ENCODE peak calls at places on chromosomes 12 and 14, in four cellular contexts. T is heart left ventricle, K is transverse colon, P is tibial nerve. D is an unnamed sample. For H3K27me3, the result is how much of the 10 kb centered on the place peaks cover.

GRCh38 chr12:28998662-28999120 is 150.4 kb upstream of the FAR2 start:
- DNase-seq in T (no peak), K (no peak), P (no peak), D (no peak)

GRCh38 chr14:62308316-62308715 is 546.1 kb downstream of the SNAPC1 start:
- DNase-seq in T (no peak), K (no peak), P (no peak), D (no peak)

GRCh38 chr12:29155079-29155478 is 6.0 kb downstream of the FAR2 start:
- DNase-seq in T (no peak), K (no peak), P (no peak), D (no peak)

GRCh38 chr14:68590233-68590535 is 202.7 kb downstream of the ZFP36L1 start:
- DNase-seq in T (no peak), K (no peak), P (no peak), D (no peak)

GRCh38 chr12:59055204-59055839 is 135.0 kb upstream of the LRIG3 start:
- DNase-seq in T (no peak), K (no peak), P (no peak), D (no peak)

GRCh38 chr12:115867854-115868253 is 409.6 kb downstream of the MED13L start:
- DNase-seq in T (no peak), K (no peak), P (no peak), D (no peak)

GRCh38 chr12:93317227-93317626 is 60.5 kb upstream of the NUDT4 start:
- DNase-seq in T (no peak), K (peak), P (no peak), D (no peak)

GRCh38 chr12:99111600-99111999 is 466.5 kb downstream of the APAF1 start:
- DNase-seq in T (no peak), K (no peak), P (no peak), D (no peak)

GRCh38 chr14:86654558-86655184 is 1124.7 kb downstream of the FLRT2 start:
- DNase-seq in T (peak), K (peak), P (peak), D (no peak)

GRCh38 chr14:99790978-99791376 is 2.2 kb upstream of the EML1 start:
- DNase-seq in T (no peak), K (no peak), P (no peak), D (no peak)

GRCh38 chr14:55889124-55889523 is 229.1 kb upstream of the PELI2 start:
- DNase-seq in T (no peak), K (no peak), P (no peak), D (peak)

GRCh38 chr12:22657538-22657937 is 32.6 kb downstream of the ETNK1 start:
- DNase-seq in T (no peak), K (no peak), P (no peak), D (no peak)

GRCh38 chr12:53676715-53677611 is 1.1 kb upstream of the ATP5MC2 start:
- DNase-seq in T (peak), K (peak), P (no peak), D (peak)

GRCh38 chr12:40684986-40685385 is 7.3 kb upstream of the CNTN1 start:
- DNase-seq in T (no peak), K (no peak), P (no peak), D (no peak)

GRCh38 chr12:107014050-107014449 is 27.1 kb upstream of the MTERF2 start:
- DNase-seq in T (no peak), K (peak), P (no peak), D (no peak)

GRCh38 chr14:21999400-21999799 is 325.8 kb upstream of the OR4E1 start:
- DNase-seq in T (no peak), K (no peak), P (no peak), D (no peak)

GRCh38 chr14:23432102-23432925 is 3.1 kb downstream of the MYH7 start:
- DNase-seq in T (no peak), K (no peak), P (no peak), D (no peak)

GRCh38 chr12:43115441-43116160 is 436.4 kb downstream of the ADAMTS20 start:
- DNase-seq in T (no peak), K (no peak), P (no peak), D (no peak)

GRCh38 chr14:61213930-61214329 is 67.2 kb downstream of the TMEM30B start:
- DNase-seq in T (no peak), K (no peak), P (no peak), D (no peak)

GRCh38 chr14:75518625-75519024 is 3.6 kb upstream of the BATF start:
- DNase-seq in T (no peak), K (no peak), P (no peak), D (peak)

GRCh38 chr14:58245562-58245961 is 919 bp downstream of the PSMA3 start:
- DNase-seq in T (no peak), K (no peak), P (no peak), D (no peak)

GRCh38 chr12:46699986-46700385 is 125.8 kb downstream of the SLC38A4 start:
- DNase-seq in T (no peak), K (no peak), P (no peak), D (no peak)

GRCh38 chr14:64147126-64147790 is 146.9 kb downstream of the ESR2 start:
- DNase-seq in T (no peak), K (no peak), P (no peak), D (no peak)

GRCh38 chr12:32390572-32391219 is 8.7 kb upstream of the FGD4 start:
- DNase-seq in T (peak), K (peak), P (no peak), D (no peak)

GRCh38 chr14:28762949-28763313 is 3.7 kb upstream of the FOXG1 start:
- DNase-seq in T (no peak), K (no peak), P (no peak), D (no peak)
- H3K27me3 ChIP-seq in T (half or more), K (half or more), P (half or more), D (half or more)

DNA sequence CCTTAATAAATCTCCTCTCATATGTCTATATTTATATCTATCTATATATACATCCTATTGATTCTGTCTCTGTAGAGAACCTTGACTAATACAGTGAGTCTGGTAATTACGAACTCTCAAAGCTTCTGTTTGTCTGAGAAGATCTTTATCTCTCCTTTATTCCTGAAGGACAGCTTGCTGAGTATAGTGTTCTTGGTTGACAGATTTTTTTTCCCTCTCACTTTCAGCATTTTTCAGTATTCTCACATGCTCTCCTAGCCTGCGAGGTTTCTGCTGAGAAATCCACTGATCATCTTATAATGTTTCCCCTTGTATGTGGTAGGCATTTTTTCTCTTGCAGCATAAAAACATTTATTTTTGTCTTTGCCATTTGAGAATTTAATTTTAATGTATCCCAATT is 67.1 kb downstream of the GPHN start:
- DNase-seq in T (no peak), K (no peak), P (no peak), D (no peak)
- TF ChIP-seq CTCF in T (no peak), K (no peak), P (no peak), D (no peak)

GRCh38 chr12:64759035-64759894 is at the start of gene GNS:
- DNase-seq in T (peak), K (peak), P (peak), D (peak)
- TF ChIP-seq POLR2A in T (no peak), K (peak), P (peak), D (peak)

GRCh38 chr14:30519961-30520360 is 39.0 kb upstream of the G2E3 start:
- DNase-seq in T (no peak), K (no peak), P (no peak), D (no peak)

GRCh38 chr14:30521899-30522736 is 36.8 kb upstream of the G2E3 start:
- DNase-seq in T (no peak), K (no peak), P (no peak), D (no peak)

GRCh38 chr14:30518867-30519266 is 40.1 kb upstream of the G2E3 start:
- DNase-seq in T (no peak), K (no peak), P (no peak), D (no peak)
- H3K27me3 ChIP-seq in T (under half), K (under half), P (under half), D (under half)

GRCh38 chr12:68686262-68686594 is 550 bp upstream of the NUP107 start:
- DNase-seq in T (no peak), K (no peak), P (no peak), D (no peak)

GRCh38 chr12:68686595-68687521 is at the start of gene NUP107:
- DNase-seq in T (peak), K (peak), P (peak), D (peak)
- TF ChIP-seq CTCF in T (no peak), K (no peak), P (no peak), D (peak)

DNA sequence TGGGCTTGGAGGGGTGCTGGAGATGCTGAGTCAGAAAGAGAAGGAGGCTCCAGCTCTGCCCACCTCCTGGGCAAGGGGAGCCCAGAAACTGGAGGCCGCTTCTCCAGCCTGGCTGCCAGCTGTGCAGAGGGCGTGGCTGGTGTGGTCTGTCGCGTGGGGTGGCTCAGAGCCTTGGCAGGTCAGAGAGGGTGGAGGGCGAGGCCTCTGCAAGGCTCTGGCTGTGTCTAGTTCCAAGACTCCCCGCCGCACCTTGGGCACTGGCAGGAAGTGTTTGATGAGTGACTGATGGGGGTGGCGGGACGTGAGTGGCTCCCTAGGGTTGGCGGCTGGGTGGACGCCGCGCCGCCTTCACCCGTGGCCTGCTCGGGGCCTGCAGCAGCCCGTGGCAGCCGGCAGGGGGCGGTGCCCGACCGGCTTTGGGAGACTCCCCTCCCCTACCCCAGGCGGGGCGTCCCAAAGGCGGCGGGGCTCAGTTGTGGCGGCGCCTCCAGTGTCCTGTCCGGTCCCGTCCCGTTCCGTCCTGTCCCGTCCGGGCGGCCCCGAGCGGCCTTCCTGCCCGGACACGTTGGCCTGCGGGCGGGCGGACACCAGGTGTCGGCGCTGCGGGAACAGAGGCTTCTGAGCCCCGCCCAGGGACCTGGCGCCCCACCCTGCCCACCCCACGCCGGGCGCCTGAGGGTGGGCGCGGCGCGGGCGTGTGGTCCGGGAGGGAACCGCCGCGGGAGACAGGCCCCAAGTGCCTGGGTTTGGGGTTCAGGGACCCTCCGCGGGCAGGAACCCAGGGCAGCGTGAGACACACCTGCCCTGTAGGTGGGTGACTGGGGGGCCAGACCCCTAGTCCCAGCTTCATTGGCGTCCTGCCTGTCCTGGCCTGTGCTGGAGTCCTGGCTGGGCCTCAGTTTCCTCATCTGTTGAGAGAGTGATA is 39.7 kb downstream of the KRT80 start:
- DNase-seq in T (peak), K (peak), P (no peak), D (peak)
- TF ChIP-seq POLR2A in T (no peak), K (peak), P (no peak), D (no peak)

GRCh38 chr14:88326352-88327103 is 3.5 kb upstream of the KCNK10 start:
- DNase-seq in T (no peak), K (no peak), P (no peak), D (no peak)
- H3K27me3 ChIP-seq in T (half or more), K (half or more), P (half or more), D (under half)

DNA sequence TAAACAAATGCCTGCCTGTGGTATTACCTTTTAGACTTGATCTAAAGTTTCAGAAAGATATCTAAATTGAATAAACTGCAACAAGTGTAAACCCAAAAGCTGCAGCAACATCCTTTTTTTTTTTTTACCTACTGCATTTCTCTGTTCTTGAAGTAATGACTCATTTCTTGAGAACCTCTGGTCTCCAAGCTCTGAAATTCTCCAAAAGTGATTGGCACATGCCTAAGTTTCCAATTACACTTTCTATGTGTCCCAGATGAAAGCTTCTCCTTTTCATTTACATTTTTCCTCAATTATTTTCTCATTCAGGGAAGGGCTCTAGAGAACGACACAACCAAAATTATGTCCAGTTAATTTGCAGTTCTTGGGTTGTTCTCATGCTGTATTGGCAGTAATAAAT is 435.2 kb upstream of the DCN start:
- DNase-seq in T (no peak), K (no peak), P (no peak), D (no peak)
- TF ChIP-seq CTCF in T (no peak), K (no peak), P (no peak), D (no peak)

D was measured in gastrocnemius medialis.